ENCODE peak calls at places on chromosomes 5 and 9, in eight cellular contexts. G, A, I, J, C, P, Q and S are unnamed samples.

GRCh38 chr5:2758632-2759031 is 7.2 kb upstream of the IRX2 start:
- DNase-seq in G (no peak), A (no peak), I (no peak), J (no peak), C (peak; percentile 54), P (no peak), Q (no peak), S (no peak)

GRCh38 chr5:78295035-78295961 is 800 bp upstream of the AP3B1 start:
- DNase-seq in G (peak; percentile 3), A (peak; percentile 64), I (peak; percentile 32), J (peak; percentile 30), C (peak; percentile 80), P (peak; percentile 56), Q (no peak), S (peak; percentile 6)

GRCh38 chr9:35689601-35690446 is at the start of gene TPM2:
- DNase-seq in G (peak; percentile 79), A (no peak), I (no peak), J (peak; percentile 93), C (peak; percentile 93), P (peak; percentile 31), Q (no peak), S (peak; percentile 84)

GRCh38 chr9:121350993-121351561 is 19.0 kb downstream of the STOM start:
- DNase-seq in G (peak; percentile 83), A (no peak), I (no peak), J (peak; percentile 88), C (no peak), P (peak; percentile 61), Q (peak; percentile 88), S (peak; percentile 92)

GRCh38 chr5:83608122-83608521 is 112.5 kb downstream of the HAPLN1 start:
- DNase-seq in G (peak; percentile 45), A (no peak), I (no peak), J (peak; percentile 60), C (peak; percentile 86), P (peak; percentile 19), Q (peak; percentile 71), S (peak; percentile 53)

GRCh38 chr9:134390537-134390936 is 64.3 kb downstream of the RXRA start:
- DNase-seq in G (no peak), A (peak; percentile 82), I (peak; percentile 68), J (no peak), C (no peak), P (no peak), Q (no peak), S (no peak)

GRCh38 chr5:84290673-84291072 is 94.0 kb downstream of the EDIL3 start:
- DNase-seq in G (no peak), A (no peak), I (no peak), J (no peak), C (no peak), P (no peak), Q (no peak), S (no peak)

GRCh38 chr5:15008476-15008875 is 136.9 kb upstream of the ANKH start:
- DNase-seq in G (peak; percentile 99), A (no peak), I (no peak), J (peak; percentile 93), C (peak; percentile 98), P (peak; percentile 81), Q (no peak), S (peak; percentile 98)

GRCh38 chr5:56405116-56405515 is 172.0 kb upstream of the ANKRD55 start:
- DNase-seq in G (no peak), A (no peak), I (no peak), J (no peak), C (peak; percentile 72), P (no peak), Q (no peak), S (no peak)

GRCh38 chr9:120308495-120308894 is 271.5 kb downstream of the CDK5RAP2 start:
- DNase-seq in G (no peak), A (no peak), I (no peak), J (no peak), C (peak; percentile 50), P (no peak), Q (no peak), S (no peak)

GRCh38 chr5:170633235-170634041 is 129.6 kb downstream of the KCNIP1 start:
- DNase-seq in G (peak; percentile 79), A (no peak), I (no peak), J (peak; percentile 83), C (peak; percentile 81), P (peak; percentile 42), Q (peak; percentile 52), S (peak; percentile 75)